ENCODE peak calls at places on chromosomes 1 and 21, in six cellular contexts. One of them, this sample, is unnamed.

GRCh38 chr1:183101841-183102276 is 78.6 kb downstream of the LAMC1 start:
- DNase-seq in Peyer's patch: no peak
- DNase-seq in cardiac fibroblast: peak
- DNase-seq in ovary: no peak
- DNase-seq in K562: no peak
- DNase-seq in AG04450: no peak
- DNase-seq in this sample: no peak

GRCh38 chr1:232057217-232057895 is 430.8 kb downstream of the DISC1 start:
- DNase-seq in Peyer's patch: no peak
- DNase-seq in cardiac fibroblast: no peak
- DNase-seq in ovary: no peak
- DNase-seq in K562: no peak
- DNase-seq in AG04450: no peak
- DNase-seq in this sample: no peak

GRCh38 chr1:201624741-201625646 is 86.1 kb downstream of the NAV1 start:
- DNase-seq in Peyer's patch: no peak
- DNase-seq in cardiac fibroblast: peak
- DNase-seq in ovary: no peak
- DNase-seq in K562: no peak
- DNase-seq in AG04450: peak
- DNase-seq in this sample: no peak

GRCh38 chr1:102879439-102879993 is 228.8 kb downstream of the COL11A1 start:
- DNase-seq in Peyer's patch: no peak
- DNase-seq in cardiac fibroblast: peak
- DNase-seq in ovary: no peak
- DNase-seq in K562: no peak
- DNase-seq in AG04450: no peak
- DNase-seq in this sample: no peak

GRCh38 chr1:157086299-157086698 is 13.3 kb downstream of the ETV3L start:
- DNase-seq in Peyer's patch: no peak
- DNase-seq in cardiac fibroblast: no peak
- DNase-seq in ovary: no peak
- DNase-seq in K562: no peak
- DNase-seq in AG04450: no peak
- DNase-seq in this sample: no peak

GRCh38 chr1:15690317-15690716 is 6.2 kb downstream of the PLEKHM2 start:
- DNase-seq in Peyer's patch: no peak
- DNase-seq in cardiac fibroblast: no peak
- DNase-seq in ovary: no peak
- DNase-seq in K562: no peak
- DNase-seq in AG04450: no peak
- DNase-seq in this sample: no peak

GRCh38 chr1:41696381-41696780 is 211.9 kb upstream of the EDN2 start:
- DNase-seq in Peyer's patch: no peak
- DNase-seq in cardiac fibroblast: no peak
- DNase-seq in ovary: no peak
- DNase-seq in K562: no peak
- DNase-seq in AG04450: no peak
- DNase-seq in this sample: no peak

GRCh38 chr1:234842726-234843641 is 233.0 kb upstream of the IRF2BP2 start:
- DNase-seq in Peyer's patch: peak
- DNase-seq in cardiac fibroblast: peak
- DNase-seq in ovary: no peak
- DNase-seq in K562: peak
- DNase-seq in AG04450: no peak
- DNase-seq in this sample: no peak

GRCh38 chr1:247210062-247210385 is 38.2 kb upstream of the ZNF124 start:
- DNase-seq in Peyer's patch: no peak
- DNase-seq in cardiac fibroblast: peak
- DNase-seq in ovary: no peak
- DNase-seq in K562: no peak
- DNase-seq in AG04450: no peak
- DNase-seq in this sample: no peak

GRCh38 chr1:26028490-26028980 is 7.0 kb downstream of the EXTL1 start:
- DNase-seq in Peyer's patch: no peak
- DNase-seq in cardiac fibroblast: no peak
- DNase-seq in ovary: no peak
- DNase-seq in K562: no peak
- DNase-seq in AG04450: no peak
- DNase-seq in this sample: no peak

GRCh38 chr1:19028110-19028509 is 71.6 kb upstream of the IFFO2 start:
- DNase-seq in Peyer's patch: no peak
- DNase-seq in cardiac fibroblast: no peak
- DNase-seq in ovary: no peak
- DNase-seq in K562: no peak
- DNase-seq in AG04450: no peak
- DNase-seq in this sample: no peak

GRCh38 chr1:222136869-222137268 is 395.0 kb upstream of the DUSP10 start:
- DNase-seq in Peyer's patch: no peak
- DNase-seq in cardiac fibroblast: no peak
- DNase-seq in ovary: no peak
- DNase-seq in K562: no peak
- DNase-seq in AG04450: no peak
- DNase-seq in this sample: peak

GRCh38 chr21:39483917-39484316 is 32.1 kb downstream of the SH3BGR start:
- DNase-seq in Peyer's patch: no peak
- DNase-seq in cardiac fibroblast: peak
- DNase-seq in ovary: no peak
- DNase-seq in K562: no peak
- DNase-seq in AG04450: no peak
- DNase-seq in this sample: no peak

DNA sequence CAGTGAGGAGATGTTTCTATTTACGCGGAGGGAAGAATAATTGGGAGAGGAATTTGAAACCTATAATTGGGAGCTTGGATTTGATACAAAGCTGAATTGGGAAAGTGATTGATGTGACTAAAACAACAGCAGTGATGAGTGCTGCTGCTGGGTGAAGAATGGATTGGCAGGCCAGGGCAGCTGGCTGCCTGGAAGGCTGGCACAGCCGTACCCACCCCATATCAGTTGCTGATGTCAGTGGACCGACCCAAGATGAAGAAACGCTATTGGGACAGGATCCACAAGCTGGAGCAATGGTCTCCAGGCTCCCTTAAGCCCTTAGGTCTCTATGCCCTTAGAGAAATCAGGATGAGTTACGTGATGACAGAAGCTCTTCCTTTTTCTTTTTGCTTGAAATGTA is 47.4 kb downstream of the GRIK1 start:
- DNase-seq in Peyer's patch: no peak
- DNase-seq in cardiac fibroblast: no peak
- DNase-seq in ovary: no peak
- DNase-seq in K562: no peak
- DNase-seq in AG04450: no peak
- DNase-seq in this sample: no peak
- TF ChIP-seq CTCF in Peyer's patch: no peak
- TF ChIP-seq CTCF in cardiac fibroblast: no peak
- TF ChIP-seq CTCF in ovary: no peak
- TF ChIP-seq CTCF in K562: no peak
- TF ChIP-seq CTCF in AG04450: no peak
- TF ChIP-seq CTCF in this sample: no peak

GRCh38 chr1:77671836-77672235 is 10.6 kb downstream of the ZZZ3 start:
- DNase-seq in Peyer's patch: no peak
- DNase-seq in cardiac fibroblast: peak
- DNase-seq in ovary: no peak
- DNase-seq in K562: no peak
- DNase-seq in AG04450: no peak
- DNase-seq in this sample: no peak

GRCh38 chr1:77672374-77672773 is 10.1 kb downstream of the ZZZ3 start:
- DNase-seq in Peyer's patch: no peak
- DNase-seq in cardiac fibroblast: no peak
- DNase-seq in ovary: no peak
- DNase-seq in K562: no peak
- DNase-seq in AG04450: no peak
- DNase-seq in this sample: no peak

GRCh38 chr1:77673716-77674355 is 8.6 kb downstream of the ZZZ3 start:
- DNase-seq in Peyer's patch: no peak
- DNase-seq in cardiac fibroblast: no peak
- DNase-seq in ovary: no peak
- DNase-seq in K562: no peak
- DNase-seq in AG04450: no peak
- DNase-seq in this sample: no peak

GRCh38 chr1:77670330-77670729 is 12.1 kb downstream of the ZZZ3 start:
- DNase-seq in Peyer's patch: no peak
- DNase-seq in cardiac fibroblast: no peak
- DNase-seq in ovary: no peak
- DNase-seq in K562: no peak
- DNase-seq in AG04450: no peak
- DNase-seq in this sample: no peak

GRCh38 chr1:77673030-77673429 is 9.4 kb downstream of the ZZZ3 start:
- DNase-seq in Peyer's patch: no peak
- DNase-seq in cardiac fibroblast: no peak
- DNase-seq in ovary: no peak
- DNase-seq in K562: no peak
- DNase-seq in AG04450: no peak
- DNase-seq in this sample: no peak
- H3K4me3 ChIP-seq in Peyer's patch: no peak
- H3K4me3 ChIP-seq in cardiac fibroblast: no peak
- H3K4me3 ChIP-seq in ovary: no peak
- H3K4me3 ChIP-seq in K562: no peak
- H3K4me3 ChIP-seq in AG04450: no peak
- H3K4me3 ChIP-seq in this sample: no peak

DNA sequence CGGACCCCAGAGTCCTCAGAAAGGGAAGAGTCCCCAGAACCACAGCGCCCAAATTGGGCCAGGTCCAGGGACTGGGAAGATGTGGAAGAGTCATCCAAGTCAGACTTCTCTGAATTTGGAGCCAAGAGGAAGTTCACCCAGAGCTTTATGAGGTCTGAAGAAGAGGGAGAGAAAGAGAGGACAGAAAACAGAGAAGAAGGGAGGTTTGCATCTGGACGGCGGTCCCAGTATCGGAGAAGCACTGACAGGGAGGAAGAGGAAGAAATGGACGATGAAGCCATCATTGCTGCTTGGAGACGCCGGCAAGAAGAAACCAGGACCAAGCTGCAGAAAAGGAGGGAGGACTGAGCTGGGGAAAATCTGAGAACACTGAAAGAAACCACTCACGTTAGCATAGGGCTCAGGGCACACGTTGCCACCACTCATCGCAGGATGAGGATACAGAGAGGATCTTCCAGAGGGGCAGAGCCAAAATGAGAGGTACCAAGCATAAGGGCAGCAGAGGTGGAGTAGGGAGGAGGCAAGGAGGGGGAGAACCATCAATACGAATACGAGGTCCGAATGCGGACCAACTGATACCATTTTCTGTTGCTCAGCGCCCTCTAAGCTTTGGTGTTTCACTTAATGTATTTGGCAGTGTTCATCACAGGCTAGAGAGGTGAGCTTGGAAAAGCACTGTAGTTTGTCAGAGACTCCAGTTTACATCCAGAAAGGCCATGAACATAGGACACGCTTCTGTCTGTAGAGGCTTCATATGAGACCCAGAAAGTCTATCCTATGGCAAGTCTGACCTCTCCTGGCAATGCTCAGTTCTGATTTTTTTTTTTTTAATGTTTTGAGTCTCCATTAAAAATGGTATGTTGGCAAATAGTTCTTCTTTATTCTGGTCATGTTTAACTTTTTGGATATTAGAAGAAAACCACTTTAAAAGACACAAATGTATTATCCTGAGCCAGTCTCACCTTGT is 34.7 kb downstream of the STYXL2 start:
- DNase-seq in Peyer's patch: no peak
- DNase-seq in cardiac fibroblast: no peak
- DNase-seq in ovary: no peak
- DNase-seq in K562: no peak
- DNase-seq in AG04450: no peak
- DNase-seq in this sample: no peak
- TF ChIP-seq CTCF in Peyer's patch: peak
- TF ChIP-seq CTCF in cardiac fibroblast: no peak
- TF ChIP-seq CTCF in ovary: no peak
- TF ChIP-seq CTCF in K562: no peak
- TF ChIP-seq CTCF in AG04450: no peak
- TF ChIP-seq CTCF in this sample: no peak

DNA sequence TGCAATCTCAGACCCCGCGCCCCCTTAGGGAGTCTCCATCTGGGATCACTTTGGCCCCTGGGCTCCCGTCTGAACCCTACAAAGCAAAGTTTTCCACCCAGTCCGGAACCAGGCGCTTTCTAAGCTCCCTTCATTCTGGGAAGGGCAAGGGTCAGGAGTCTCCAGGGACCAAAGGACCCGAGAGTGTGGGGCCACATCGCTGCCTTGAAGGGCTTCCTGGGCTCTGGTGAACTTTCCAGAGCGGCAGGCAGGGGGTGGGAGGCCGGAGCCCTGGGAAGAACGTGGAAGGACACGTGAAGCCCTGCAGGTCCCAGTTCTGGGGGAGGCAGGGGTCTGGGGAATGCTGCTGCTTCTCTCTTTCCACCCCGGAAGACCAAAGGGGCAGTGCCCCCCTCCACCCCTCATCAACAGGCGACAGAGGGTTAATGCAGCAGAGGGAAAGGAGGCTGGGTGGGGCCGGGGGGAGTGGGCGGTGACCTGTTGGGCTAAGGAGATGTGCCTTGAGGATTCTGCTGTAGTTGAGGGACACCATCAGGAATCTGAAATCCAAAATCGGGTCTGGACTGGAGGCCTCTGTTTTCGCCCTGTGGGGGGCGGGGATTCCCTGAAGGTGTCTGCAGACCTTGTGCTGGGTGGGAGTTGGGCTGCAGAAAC is 734 bp downstream of the CDK18 start:
- DNase-seq in Peyer's patch: no peak
- DNase-seq in cardiac fibroblast: no peak
- DNase-seq in ovary: no peak
- DNase-seq in K562: no peak
- DNase-seq in AG04450: no peak
- DNase-seq in this sample: no peak
- H3K4me3 ChIP-seq in Peyer's patch: peak
- H3K4me3 ChIP-seq in cardiac fibroblast: peak
- H3K4me3 ChIP-seq in ovary: peak
- H3K4me3 ChIP-seq in K562: no peak
- H3K4me3 ChIP-seq in AG04450: peak
- H3K4me3 ChIP-seq in this sample: peak

GRCh38 chr1:228168563-228169270 is 3.1 kb downstream of the IBA57 start:
- DNase-seq in Peyer's patch: no peak
- DNase-seq in cardiac fibroblast: no peak
- DNase-seq in ovary: no peak
- DNase-seq in K562: no peak
- DNase-seq in AG04450: no peak
- DNase-seq in this sample: no peak

GRCh38 chr1:228163776-228164534 is 1.6 kb upstream of the IBA57 start:
- DNase-seq in Peyer's patch: no peak
- DNase-seq in cardiac fibroblast: no peak
- DNase-seq in ovary: no peak
- DNase-seq in K562: no peak
- DNase-seq in AG04450: no peak
- DNase-seq in this sample: no peak

GRCh38 chr1:228165372-228166169 is at the start of gene IBA57:
- DNase-seq in Peyer's patch: peak
- DNase-seq in cardiac fibroblast: peak
- DNase-seq in ovary: peak
- DNase-seq in K562: peak
- DNase-seq in AG04450: peak
- DNase-seq in this sample: peak

GRCh38 chr1:228164561-228165371 is 838 bp upstream of the IBA57 start:
- DNase-seq in Peyer's patch: no peak
- DNase-seq in cardiac fibroblast: no peak
- DNase-seq in ovary: peak
- DNase-seq in K562: peak
- DNase-seq in AG04450: no peak
- DNase-seq in this sample: no peak

GRCh38 chr1:228166170-228166936 is 749 bp downstream of the IBA57 start:
- DNase-seq in Peyer's patch: peak
- DNase-seq in cardiac fibroblast: peak
- DNase-seq in ovary: peak
- DNase-seq in K562: peak
- DNase-seq in AG04450: no peak
- DNase-seq in this sample: peak
- TF ChIP-seq CTCF in Peyer's patch: peak
- TF ChIP-seq CTCF in cardiac fibroblast: peak
- TF ChIP-seq CTCF in ovary: no peak
- TF ChIP-seq CTCF in K562: peak
- TF ChIP-seq CTCF in AG04450: peak
- TF ChIP-seq CTCF in this sample: peak

This sample was measured in LNCaP clone FGC.